ENCODE peak calls at places on chromosomes 4 and X, in six cellular contexts. C, I, B, P, J and F are unnamed samples.

GRCh38 chrX:148422531-148422930 is 77.9 kb upstream of the AFF2 start:
- DNase-seq in C (no peak), I (no peak), B (no peak), P (peak), J (no peak), F (no peak)

GRCh38 chrX:10117301-10117700 is 39.5 kb upstream of the CLCN4 start:
- DNase-seq in C (no peak), I (no peak), B (no peak), P (no peak), J (no peak), F (no peak)

GRCh38 chrX:16487620-16488380 is 162.2 kb upstream of the S100G start:
- DNase-seq in C (no peak), I (no peak), B (no peak), P (peak), J (no peak), F (no peak)

GRCh38 chrX:68079961-68080360 is 353.3 kb downstream of the OPHN1 start:
- DNase-seq in C (no peak), I (no peak), B (no peak), P (no peak), J (no peak), F (no peak)

GRCh38 chr4:2806392-2807355 is 13.8 kb downstream of the SH3BP2 start:
- DNase-seq in C (no peak), I (no peak), B (no peak), P (no peak), J (peak), F (peak)

GRCh38 chr4:133146574-133147198 is 2.4 kb upstream of the PCDH10 start:
- DNase-seq in C (peak), I (no peak), B (no peak), P (peak), J (peak), F (peak)

GRCh38 chrX:38672646-38673045 is 111.3 kb downstream of the TSPAN7 start:
- DNase-seq in C (no peak), I (no peak), B (no peak), P (no peak), J (no peak), F (no peak)

GRCh38 chr4:74523076-74523475 is 78.1 kb downstream of the AREG start:
- DNase-seq in C (no peak), I (no peak), B (no peak), P (no peak), J (no peak), F (no peak)

GRCh38 chr4:174869334-174869733 is 40.3 kb upstream of the GLRA3 start:
- DNase-seq in C (no peak), I (no peak), B (no peak), P (no peak), J (no peak), F (no peak)

GRCh38 chr4:19047481-19047880 is 1025.9 kb upstream of the LCORL start:
- DNase-seq in C (no peak), I (no peak), B (no peak), P (no peak), J (no peak), F (no peak)

GRCh38 chrX:17520206-17520605 is 145.2 kb downstream of the NHS start:
- DNase-seq in C (no peak), I (no peak), B (no peak), P (no peak), J (no peak), F (no peak)

GRCh38 chrX:18449271-18449670 is 23.9 kb downstream of the CDKL5 start:
- DNase-seq in C (no peak), I (no peak), B (no peak), P (no peak), J (no peak), F (no peak)

GRCh38 chr4:129092636-129093172 is 635 bp downstream of the SCLT1 start:
- DNase-seq in C (no peak), I (no peak), B (no peak), P (peak), J (no peak), F (no peak)

GRCh38 chr4:129355529-129355928 is 259.6 kb downstream of the C4orf33 start:
- DNase-seq in C (no peak), I (no peak), B (no peak), P (peak), J (no peak), F (no peak)

GRCh38 chr4:52606766-52607165 is 52.3 kb downstream of the USP46 start:
- DNase-seq in C (no peak), I (no peak), B (no peak), P (peak), J (peak), F (no peak)

GRCh38 chrX:32408389-32408788 is 803.0 kb downstream of the DMD start:
- DNase-seq in C (peak), I (no peak), B (peak), P (no peak), J (peak), F (no peak)

GRCh38 chrX:53547668-53548067 is 113.5 kb upstream of the HSD17B10 start:
- DNase-seq in C (no peak), I (no peak), B (no peak), P (no peak), J (no peak), F (no peak)

GRCh38 chrX:45385767-45386166 is 185.1 kb upstream of the DIPK2B start:
- DNase-seq in C (no peak), I (no peak), B (no peak), P (peak), J (no peak), F (no peak)

GRCh38 chr4:182560358-182560757 is 317.2 kb downstream of the TENM3 start:
- DNase-seq in C (peak), I (no peak), B (no peak), P (peak), J (no peak), F (no peak)

GRCh38 chr4:89469512-89469911 is 161.9 kb upstream of the GPRIN3 start:
- DNase-seq in C (no peak), I (no peak), B (no peak), P (no peak), J (no peak), F (no peak)

GRCh38 chr4:149836546-149836945 is 20.9 kb upstream of the IQCM start:
- DNase-seq in C (no peak), I (no peak), B (no peak), P (peak), J (no peak), F (no peak)

GRCh38 chr4:38266616-38267015 is 306.4 kb downstream of the PTTG2 start:
- DNase-seq in C (no peak), I (no peak), B (no peak), P (peak), J (no peak), F (no peak)

GRCh38 chr4:169634975-169635374 is 14.6 kb downstream of the CLCN3 start:
- DNase-seq in C (no peak), I (no peak), B (no peak), P (no peak), J (no peak), F (no peak)

GRCh38 chr4:86362510-86362909 is 2.7 kb upstream of the MAPK10 start:
- DNase-seq in C (no peak), I (no peak), B (no peak), P (no peak), J (no peak), F (no peak)

GRCh38 chr4:139656614-139657486 is 8.8 kb upstream of the MGST2 start:
- DNase-seq in C (peak), I (peak), B (peak), P (peak), J (peak), F (peak)

GRCh38 chr4:81142744-81143143 is 72.3 kb downstream of the PRKG2 start:
- DNase-seq in C (no peak), I (no peak), B (no peak), P (peak), J (no peak), F (no peak)

GRCh38 chrX:102765217-102765616 is 44.7 kb downstream of the GPRASP3 start:
- DNase-seq in C (no peak), I (no peak), B (no peak), P (peak), J (no peak), F (no peak)

GRCh38 chr4:165991325-165992180 is 118.5 kb downstream of the TLL1 start:
- DNase-seq in C (no peak), I (no peak), B (no peak), P (peak), J (no peak), F (no peak)

GRCh38 chrX:118540342-118540741 is 44.7 kb downstream of the DOCK11 start:
- DNase-seq in C (no peak), I (no peak), B (no peak), P (no peak), J (no peak), F (no peak)

GRCh38 chrX:118534716-118535493 is 39.3 kb downstream of the DOCK11 start:
- DNase-seq in C (peak), I (no peak), B (no peak), P (peak), J (no peak), F (no peak)

GRCh38 chrX:118536687-118537461 is 41.3 kb downstream of the DOCK11 start:
- DNase-seq in C (peak), I (no peak), B (peak), P (peak), J (peak), F (no peak)

GRCh38 chrX:118541482-118541881 is 45.9 kb downstream of the DOCK11 start:
- DNase-seq in C (no peak), I (no peak), B (no peak), P (no peak), J (no peak), F (no peak)

DNA sequence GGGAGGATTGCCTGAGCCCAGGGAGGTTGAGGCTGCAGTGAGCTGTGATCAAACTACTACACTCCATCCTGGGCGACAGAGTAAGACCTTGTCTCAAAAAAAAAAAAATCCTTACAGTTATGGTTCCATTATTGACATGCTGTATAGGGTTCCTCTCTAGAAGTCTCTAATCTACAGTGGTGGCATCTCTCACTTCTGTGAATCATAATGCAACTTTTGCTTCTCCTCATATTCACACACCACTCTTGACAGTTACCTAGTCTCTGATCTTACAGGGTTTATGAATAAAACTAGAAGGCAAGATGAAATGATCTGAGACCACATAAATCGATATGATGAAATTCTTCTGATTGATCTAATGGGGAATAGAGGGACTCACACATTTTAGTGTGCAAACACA is 40.6 kb downstream of the DOCK11 start:
- DNase-seq in C (no peak), I (no peak), B (no peak), P (no peak), J (no peak), F (no peak)
- H3K27ac ChIP-seq in C (peak), I (no peak), B (peak), P (no peak), J (peak), F (no peak)

DNA sequence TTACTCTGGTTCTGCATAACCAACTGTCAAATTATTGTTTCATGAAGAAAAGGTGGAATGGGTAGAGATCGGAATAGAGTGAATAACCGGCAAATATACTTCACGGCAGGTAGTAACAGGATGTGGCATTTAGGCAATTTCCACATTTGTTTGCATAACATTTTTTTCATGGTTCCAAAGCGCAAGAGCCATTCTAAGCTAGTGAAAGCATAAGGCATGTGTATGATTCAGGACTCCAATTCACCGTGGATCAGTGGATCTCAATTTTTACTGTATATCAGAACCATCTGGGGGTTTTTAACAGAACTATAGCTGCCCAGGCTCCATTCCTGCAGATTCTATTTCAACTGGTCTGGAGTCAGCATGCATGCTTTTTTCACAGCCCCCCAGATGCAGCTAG is 30.2 kb downstream of the AFAP1 start:
- DNase-seq in C (no peak), I (no peak), B (no peak), P (no peak), J (no peak), F (no peak)
- H3K27ac ChIP-seq in C (peak), I (peak), B (no peak), P (peak), J (peak), F (no peak)

DNA sequence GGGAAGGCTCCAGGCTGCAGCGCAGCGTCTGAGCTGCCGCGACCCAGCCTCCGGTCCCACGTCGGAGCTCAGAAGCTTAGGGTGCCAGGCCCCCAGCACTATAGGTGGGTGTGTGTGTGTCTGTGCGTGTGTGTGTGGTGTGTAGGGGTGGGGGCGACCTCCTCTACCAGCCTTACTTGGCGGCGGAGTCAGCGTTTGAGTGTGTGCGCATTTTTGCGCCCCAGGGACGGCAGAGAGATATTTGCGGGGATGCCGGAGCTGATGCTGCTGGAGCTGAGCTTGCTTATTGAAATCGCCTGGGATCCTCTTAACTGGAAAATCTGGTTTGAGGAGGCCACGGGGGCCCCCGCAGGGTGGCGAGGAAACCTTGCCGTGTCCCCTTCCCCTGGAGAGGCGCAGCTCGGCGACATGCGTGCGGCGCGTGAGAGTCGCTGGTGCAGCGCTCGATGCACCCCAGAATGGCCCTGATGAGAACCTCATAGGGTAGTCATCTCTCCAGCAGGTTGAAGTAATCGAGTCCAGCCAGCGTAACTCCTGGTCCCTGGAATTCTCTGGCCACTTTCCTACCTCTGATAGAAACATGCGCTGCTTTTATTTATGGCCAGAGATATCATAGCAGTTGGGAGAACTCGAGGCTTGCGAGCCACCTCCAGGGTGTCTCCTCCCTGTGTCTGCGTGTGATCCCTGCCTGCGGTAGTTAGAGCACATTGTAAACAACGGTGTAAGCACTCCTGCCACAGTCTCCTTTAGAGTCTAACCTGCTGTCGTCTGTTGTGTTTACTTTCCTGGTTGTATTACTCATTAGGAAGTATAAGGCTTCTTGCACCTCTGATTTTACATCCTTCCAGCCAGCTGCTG is 2.7 kb downstream of the ADGRL3 start:
- DNase-seq in C (peak), I (no peak), B (no peak), P (no peak), J (no peak), F (peak)
- H3K27ac ChIP-seq in C (no peak), I (no peak), B (no peak), P (no peak), J (no peak), F (no peak)

GRCh38 chr4:184400375-184400870 is 73.9 kb downstream of the IRF2 start:
- DNase-seq in C (no peak), I (no peak), B (no peak), P (peak), J (no peak), F (no peak)
- H3K27ac ChIP-seq in C (no peak), I (peak), B (no peak), P (peak), J (no peak), F (peak)

GRCh38 chrX:139213241-139213709 is 317.3 kb upstream of the F9 start:
- DNase-seq in C (no peak), I (no peak), B (no peak), P (no peak), J (no peak), F (peak)

GRCh38 chrX:139206914-139207313 is 323.6 kb upstream of the F9 start:
- DNase-seq in C (no peak), I (no peak), B (no peak), P (no peak), J (no peak), F (no peak)

GRCh38 chrX:139207655-139208054 is 322.9 kb upstream of the F9 start:
- DNase-seq in C (no peak), I (no peak), B (no peak), P (no peak), J (no peak), F (no peak)

GRCh38 chrX:139209342-139209741 is 321.2 kb upstream of the F9 start:
- DNase-seq in C (no peak), I (no peak), B (no peak), P (no peak), J (no peak), F (no peak)

DNA sequence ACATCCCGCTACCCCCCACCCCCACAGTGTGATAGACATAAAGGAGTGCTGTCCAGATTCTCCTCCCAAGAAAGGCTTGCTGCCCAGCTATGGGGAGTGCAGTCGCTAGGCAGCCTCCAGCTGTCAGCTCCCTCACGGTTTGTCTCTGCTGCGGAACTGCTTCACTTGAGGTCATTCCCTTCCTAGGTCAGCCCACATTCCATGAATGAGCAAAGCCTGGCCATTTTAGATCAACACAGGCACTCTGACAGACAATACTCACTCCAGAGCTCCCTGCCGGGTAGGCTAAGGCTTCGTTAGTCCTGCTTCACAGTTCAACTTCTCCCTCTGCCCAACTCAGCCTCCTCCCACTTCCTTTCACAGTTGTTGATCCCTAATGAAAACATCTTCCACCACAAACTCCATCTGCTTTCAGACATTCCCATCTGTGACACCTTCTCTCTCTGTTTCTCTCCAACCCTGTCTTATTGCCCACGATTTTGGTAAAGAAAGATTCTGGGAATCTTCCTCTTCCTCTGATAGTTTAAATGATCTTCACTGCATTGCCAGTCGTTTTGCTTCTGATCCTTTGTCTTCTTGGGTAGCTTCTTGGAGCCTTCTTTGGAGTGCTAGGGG is 318.9 kb upstream of the F9 start:
- DNase-seq in C (peak), I (no peak), B (no peak), P (no peak), J (no peak), F (no peak)
- H3K27ac ChIP-seq in C (no peak), I (no peak), B (no peak), P (no peak), J (no peak), F (no peak)